ENCODE peak calls at places on chromosomes 2 and 18, in seven cellular contexts. One of them, this sample, is unnamed.
A peak's percentile ranks its signal among the peaks of the same experiment; 100 is the strongest.

GRCh38 chr2:172102858-172103359 is at the start of gene DLX2:
- DNase-seq in stomach: peak; percentile 78
- DNase-seq in neural progenitor cell: peak; percentile 98
- DNase-seq in heart right ventricle: peak; percentile 63
- DNase-seq in lower lobe of right lung: peak; percentile 85
- DNase-seq in CD4-positive, CD25-positive, alpha-beta regulatory T cell: peak; percentile 58
- DNase-seq in mammary epithelial cell: peak; percentile 84
- DNase-seq in this sample: no peak

GRCh38 chr2:238259085-238260020 is 19.5 kb upstream of the HES6 start:
- DNase-seq in stomach: peak; percentile 60
- DNase-seq in neural progenitor cell: no peak
- DNase-seq in heart right ventricle: no peak
- DNase-seq in lower lobe of right lung: peak; percentile 42
- DNase-seq in CD4-positive, CD25-positive, alpha-beta regulatory T cell: no peak
- DNase-seq in mammary epithelial cell: peak; percentile 11
- DNase-seq in this sample: no peak

GRCh38 chr2:39516347-39517101 is 79.4 kb upstream of the MAP4K3 start:
- DNase-seq in stomach: peak; percentile 47
- DNase-seq in neural progenitor cell: peak; percentile 52
- DNase-seq in heart right ventricle: peak; percentile 68
- DNase-seq in lower lobe of right lung: no peak
- DNase-seq in CD4-positive, CD25-positive, alpha-beta regulatory T cell: no peak
- DNase-seq in mammary epithelial cell: no peak
- DNase-seq in this sample: no peak

GRCh38 chr2:127091148-127091547 is 15.8 kb downstream of the BIN1 start:
- DNase-seq in stomach: no peak
- DNase-seq in neural progenitor cell: no peak
- DNase-seq in heart right ventricle: no peak
- DNase-seq in lower lobe of right lung: no peak
- DNase-seq in CD4-positive, CD25-positive, alpha-beta regulatory T cell: no peak
- DNase-seq in mammary epithelial cell: no peak
- DNase-seq in this sample: no peak

GRCh38 chr2:10161206-10161931 is 38.8 kb downstream of the RRM2 start:
- DNase-seq in stomach: no peak
- DNase-seq in neural progenitor cell: no peak
- DNase-seq in heart right ventricle: no peak
- DNase-seq in lower lobe of right lung: no peak
- DNase-seq in CD4-positive, CD25-positive, alpha-beta regulatory T cell: no peak
- DNase-seq in mammary epithelial cell: no peak
- DNase-seq in this sample: no peak

GRCh38 chr2:237053066-237053465 is 32.6 kb upstream of the COPS8 start:
- DNase-seq in stomach: no peak
- DNase-seq in neural progenitor cell: no peak
- DNase-seq in heart right ventricle: no peak
- DNase-seq in lower lobe of right lung: no peak
- DNase-seq in CD4-positive, CD25-positive, alpha-beta regulatory T cell: no peak
- DNase-seq in mammary epithelial cell: no peak
- DNase-seq in this sample: no peak

GRCh38 chr2:221044781-221045180 is 527.3 kb downstream of the EPHA4 start:
- DNase-seq in stomach: no peak
- DNase-seq in neural progenitor cell: no peak
- DNase-seq in heart right ventricle: no peak
- DNase-seq in lower lobe of right lung: no peak
- DNase-seq in CD4-positive, CD25-positive, alpha-beta regulatory T cell: no peak
- DNase-seq in mammary epithelial cell: no peak
- DNase-seq in this sample: no peak

GRCh38 chr18:989423-989822 is 84.8 kb downstream of the ADCYAP1 start:
- DNase-seq in stomach: no peak
- DNase-seq in neural progenitor cell: no peak
- DNase-seq in heart right ventricle: no peak
- DNase-seq in lower lobe of right lung: no peak
- DNase-seq in CD4-positive, CD25-positive, alpha-beta regulatory T cell: no peak
- DNase-seq in mammary epithelial cell: no peak
- DNase-seq in this sample: no peak

GRCh38 chr18:39486268-39486667 is 1920.7 kb upstream of the CELF4 start:
- DNase-seq in stomach: no peak
- DNase-seq in neural progenitor cell: peak; percentile 5
- DNase-seq in heart right ventricle: no peak
- DNase-seq in lower lobe of right lung: no peak
- DNase-seq in CD4-positive, CD25-positive, alpha-beta regulatory T cell: no peak
- DNase-seq in mammary epithelial cell: no peak
- DNase-seq in this sample: no peak

GRCh38 chr2:10174173-10174572 is 51.6 kb downstream of the RRM2 start:
- DNase-seq in stomach: no peak
- DNase-seq in neural progenitor cell: no peak
- DNase-seq in heart right ventricle: no peak
- DNase-seq in lower lobe of right lung: no peak
- DNase-seq in CD4-positive, CD25-positive, alpha-beta regulatory T cell: no peak
- DNase-seq in mammary epithelial cell: no peak
- DNase-seq in this sample: no peak

GRCh38 chr2:70045932-70046331 is 41.3 kb upstream of the PCBP1 start:
- DNase-seq in stomach: no peak
- DNase-seq in neural progenitor cell: no peak
- DNase-seq in heart right ventricle: no peak
- DNase-seq in lower lobe of right lung: no peak
- DNase-seq in CD4-positive, CD25-positive, alpha-beta regulatory T cell: no peak
- DNase-seq in mammary epithelial cell: no peak
- DNase-seq in this sample: no peak

GRCh38 chr2:70047406-70048033 is 39.8 kb upstream of the PCBP1 start:
- DNase-seq in stomach: no peak
- DNase-seq in neural progenitor cell: no peak
- DNase-seq in heart right ventricle: no peak
- DNase-seq in lower lobe of right lung: no peak
- DNase-seq in CD4-positive, CD25-positive, alpha-beta regulatory T cell: no peak
- DNase-seq in mammary epithelial cell: no peak
- DNase-seq in this sample: no peak

GRCh38 chr2:70046534-70046933 is 40.7 kb upstream of the PCBP1 start:
- DNase-seq in stomach: no peak
- DNase-seq in neural progenitor cell: no peak
- DNase-seq in heart right ventricle: no peak
- DNase-seq in lower lobe of right lung: no peak
- DNase-seq in CD4-positive, CD25-positive, alpha-beta regulatory T cell: no peak
- DNase-seq in mammary epithelial cell: no peak
- DNase-seq in this sample: no peak

GRCh38 chr2:70049261-70049660 is 38.0 kb upstream of the PCBP1 start:
- DNase-seq in stomach: no peak
- DNase-seq in neural progenitor cell: no peak
- DNase-seq in heart right ventricle: no peak
- DNase-seq in lower lobe of right lung: no peak
- DNase-seq in CD4-positive, CD25-positive, alpha-beta regulatory T cell: no peak
- DNase-seq in mammary epithelial cell: no peak
- DNase-seq in this sample: no peak

DNA sequence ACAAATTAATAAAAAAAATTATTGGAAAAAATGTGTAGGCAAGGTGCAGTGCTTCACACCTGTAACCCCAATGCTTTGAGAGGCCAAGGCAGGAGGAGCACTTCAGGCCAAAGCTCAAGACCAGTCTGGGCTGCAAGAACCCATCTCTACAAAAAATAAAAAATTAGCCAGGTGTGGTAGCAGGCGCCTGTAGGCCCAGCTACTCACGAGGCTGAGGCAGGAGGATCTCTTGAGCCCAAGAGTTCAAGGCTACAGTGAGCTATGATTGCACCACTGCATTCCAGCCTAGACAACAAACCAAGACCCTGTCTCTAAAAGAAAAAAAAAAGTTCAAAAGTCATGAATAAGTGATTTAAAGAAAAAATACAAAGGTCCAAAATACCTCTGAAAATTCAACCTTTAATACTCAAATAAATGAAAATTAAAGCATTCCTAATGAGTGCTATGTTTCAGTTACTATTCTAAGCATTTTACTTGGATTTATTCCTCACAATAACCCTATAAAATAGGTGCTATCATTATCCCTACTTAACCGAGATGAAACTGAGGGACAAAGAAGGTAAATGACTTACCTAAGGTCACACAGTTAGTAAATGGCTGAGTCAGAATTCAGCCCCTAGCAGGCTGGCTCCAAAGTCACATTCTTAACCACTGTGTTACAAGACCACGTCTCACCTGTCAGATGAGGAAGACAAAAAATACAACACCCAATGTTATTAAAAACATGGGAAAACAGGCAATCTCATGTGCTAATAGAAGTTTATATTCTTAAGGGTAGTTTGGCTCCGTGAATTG is 36.4 kb upstream of the PCBP1 start:
- DNase-seq in stomach: no peak
- DNase-seq in neural progenitor cell: no peak
- DNase-seq in heart right ventricle: no peak
- DNase-seq in lower lobe of right lung: no peak
- DNase-seq in CD4-positive, CD25-positive, alpha-beta regulatory T cell: no peak
- DNase-seq in mammary epithelial cell: no peak
- DNase-seq in this sample: no peak
- H3K36me3 ChIP-seq in stomach: peaks cover 93% of the 10 kb centered on the region
- H3K36me3 ChIP-seq in neural progenitor cell: no peaks in the 10 kb centered on the region
- H3K36me3 ChIP-seq in heart right ventricle: peaks cover 92% of the 10 kb centered on the region
- H3K36me3 ChIP-seq in lower lobe of right lung: peaks cover 89% of the 10 kb centered on the region
- H3K36me3 ChIP-seq in CD4-positive, CD25-positive, alpha-beta regulatory T cell: peaks cover 69% of the 10 kb centered on the region
- H3K36me3 ChIP-seq in mammary epithelial cell: peaks cover 2% of the 10 kb centered on the region
- H3K36me3 ChIP-seq in this sample: peaks cover 2% of the 10 kb centered on the region

DNA sequence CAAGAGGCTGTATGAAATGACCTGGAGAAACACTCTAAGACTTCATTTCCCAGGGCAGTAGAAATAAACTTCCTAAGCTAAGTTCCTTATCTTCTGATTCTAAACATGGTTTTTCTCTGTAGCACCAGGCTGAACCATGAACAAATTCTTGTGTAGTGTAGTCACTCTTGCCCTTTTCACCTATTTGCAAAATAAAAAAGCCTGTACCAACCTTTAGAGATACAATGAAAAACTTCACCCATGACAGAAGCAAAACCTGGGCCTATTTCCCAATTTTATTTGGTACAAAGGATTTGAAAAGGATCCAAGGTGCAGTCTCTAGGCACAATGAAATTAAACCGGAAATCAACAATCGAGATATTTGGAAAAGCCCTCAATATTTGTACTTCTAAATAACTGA is 43.6 kb downstream of the POLR1A start:
- DNase-seq in stomach: no peak
- DNase-seq in neural progenitor cell: no peak
- DNase-seq in heart right ventricle: no peak
- DNase-seq in lower lobe of right lung: no peak
- DNase-seq in CD4-positive, CD25-positive, alpha-beta regulatory T cell: no peak
- DNase-seq in mammary epithelial cell: peak; percentile 14
- DNase-seq in this sample: no peak
- H3K36me3 ChIP-seq in stomach: peaks cover 66% of the 10 kb centered on the region
- H3K36me3 ChIP-seq in neural progenitor cell: no peaks in the 10 kb centered on the region
- H3K36me3 ChIP-seq in heart right ventricle: peaks cover 73% of the 10 kb centered on the region
- H3K36me3 ChIP-seq in lower lobe of right lung: peaks cover 35% of the 10 kb centered on the region
- H3K36me3 ChIP-seq in CD4-positive, CD25-positive, alpha-beta regulatory T cell: peaks cover 47% of the 10 kb centered on the region
- H3K36me3 ChIP-seq in mammary epithelial cell: peaks cover 38% of the 10 kb centered on the region
- H3K36me3 ChIP-seq in this sample: no peaks in the 10 kb centered on the region

GRCh38 chr2:120777787-120778186 is 42.1 kb downstream of the GLI2 start:
- DNase-seq in stomach: no peak
- DNase-seq in neural progenitor cell: no peak
- DNase-seq in heart right ventricle: no peak
- DNase-seq in lower lobe of right lung: no peak
- DNase-seq in CD4-positive, CD25-positive, alpha-beta regulatory T cell: no peak
- DNase-seq in mammary epithelial cell: no peak
- DNase-seq in this sample: no peak

GRCh38 chr2:120778244-120778643 is 42.6 kb downstream of the GLI2 start:
- DNase-seq in stomach: no peak
- DNase-seq in neural progenitor cell: no peak
- DNase-seq in heart right ventricle: no peak
- DNase-seq in lower lobe of right lung: no peak
- DNase-seq in CD4-positive, CD25-positive, alpha-beta regulatory T cell: no peak
- DNase-seq in mammary epithelial cell: no peak
- DNase-seq in this sample: no peak

GRCh38 chr2:120777170-120777751 is 41.6 kb downstream of the GLI2 start:
- DNase-seq in stomach: no peak
- DNase-seq in neural progenitor cell: no peak
- DNase-seq in heart right ventricle: no peak
- DNase-seq in lower lobe of right lung: no peak
- DNase-seq in CD4-positive, CD25-positive, alpha-beta regulatory T cell: no peak
- DNase-seq in mammary epithelial cell: no peak
- DNase-seq in this sample: no peak

GRCh38 chr2:120780402-120780801 is 44.7 kb downstream of the GLI2 start:
- DNase-seq in stomach: no peak
- DNase-seq in neural progenitor cell: no peak
- DNase-seq in heart right ventricle: no peak
- DNase-seq in lower lobe of right lung: no peak
- DNase-seq in CD4-positive, CD25-positive, alpha-beta regulatory T cell: no peak
- DNase-seq in mammary epithelial cell: no peak
- DNase-seq in this sample: no peak

DNA sequence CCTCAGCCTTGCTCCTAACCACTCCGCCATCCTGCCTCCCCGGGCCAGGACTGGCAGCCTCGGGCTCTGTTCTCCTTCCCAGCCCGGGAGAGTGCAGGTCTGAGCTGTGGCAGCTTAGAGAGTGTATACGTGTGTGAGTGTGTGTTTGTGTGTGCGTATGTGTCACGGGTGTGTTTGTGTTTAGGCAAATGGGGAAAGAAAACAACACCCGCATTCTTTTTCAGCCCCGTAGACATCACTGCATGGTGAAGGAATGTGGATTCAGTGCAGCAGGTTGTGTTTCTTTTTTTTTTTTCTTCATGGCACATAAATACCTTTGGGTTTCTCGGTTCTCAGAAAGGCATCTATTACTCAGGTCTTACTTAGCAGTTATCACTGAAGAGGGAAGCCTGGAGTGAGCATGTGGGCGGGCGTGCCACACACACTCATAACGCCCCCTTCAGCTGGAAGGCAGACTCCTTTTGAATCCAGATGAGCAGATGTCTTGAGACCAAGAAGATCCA is 44.2 kb downstream of the GLI2 start:
- DNase-seq in stomach: no peak
- DNase-seq in neural progenitor cell: peak; percentile 38
- DNase-seq in heart right ventricle: no peak
- DNase-seq in lower lobe of right lung: no peak
- DNase-seq in CD4-positive, CD25-positive, alpha-beta regulatory T cell: no peak
- DNase-seq in mammary epithelial cell: peak; percentile 14
- DNase-seq in this sample: peak; percentile 82
- H3K36me3 ChIP-seq in stomach: no peaks in the 10 kb centered on the region
- H3K36me3 ChIP-seq in neural progenitor cell: no peaks in the 10 kb centered on the region
- H3K36me3 ChIP-seq in heart right ventricle: no peaks in the 10 kb centered on the region
- H3K36me3 ChIP-seq in lower lobe of right lung: no peaks in the 10 kb centered on the region
- H3K36me3 ChIP-seq in CD4-positive, CD25-positive, alpha-beta regulatory T cell: no peaks in the 10 kb centered on the region
- H3K36me3 ChIP-seq in mammary epithelial cell: no peaks in the 10 kb centered on the region
- H3K36me3 ChIP-seq in this sample: peaks cover 2% of the 10 kb centered on the region

GRCh38 chr2:26215833-26216232 is 28.6 kb downstream of the HADHA start:
- DNase-seq in stomach: no peak
- DNase-seq in neural progenitor cell: no peak
- DNase-seq in heart right ventricle: no peak
- DNase-seq in lower lobe of right lung: no peak
- DNase-seq in CD4-positive, CD25-positive, alpha-beta regulatory T cell: no peak
- DNase-seq in mammary epithelial cell: no peak
- DNase-seq in this sample: no peak

GRCh38 chr2:26216587-26216986 is 27.8 kb downstream of the HADHA start:
- DNase-seq in stomach: no peak
- DNase-seq in neural progenitor cell: no peak
- DNase-seq in heart right ventricle: no peak
- DNase-seq in lower lobe of right lung: no peak
- DNase-seq in CD4-positive, CD25-positive, alpha-beta regulatory T cell: no peak
- DNase-seq in mammary epithelial cell: no peak
- DNase-seq in this sample: no peak

GRCh38 chr2:26217720-26218119 is 26.7 kb downstream of the HADHA start:
- DNase-seq in stomach: no peak
- DNase-seq in neural progenitor cell: no peak
- DNase-seq in heart right ventricle: no peak
- DNase-seq in lower lobe of right lung: no peak
- DNase-seq in CD4-positive, CD25-positive, alpha-beta regulatory T cell: no peak
- DNase-seq in mammary epithelial cell: no peak
- DNase-seq in this sample: no peak

GRCh38 chr2:26212011-26212410 is 32.4 kb downstream of the HADHA start:
- DNase-seq in stomach: no peak
- DNase-seq in neural progenitor cell: no peak
- DNase-seq in heart right ventricle: no peak
- DNase-seq in lower lobe of right lung: no peak
- DNase-seq in CD4-positive, CD25-positive, alpha-beta regulatory T cell: no peak
- DNase-seq in mammary epithelial cell: no peak
- DNase-seq in this sample: no peak

GRCh38 chr2:26214759-26215158 is 29.7 kb downstream of the HADHA start:
- DNase-seq in stomach: no peak
- DNase-seq in neural progenitor cell: no peak
- DNase-seq in heart right ventricle: no peak
- DNase-seq in lower lobe of right lung: no peak
- DNase-seq in CD4-positive, CD25-positive, alpha-beta regulatory T cell: no peak
- DNase-seq in mammary epithelial cell: no peak
- DNase-seq in this sample: no peak
- H3K36me3 ChIP-seq in stomach: peaks cover 100% of the 10 kb centered on the region
- H3K36me3 ChIP-seq in neural progenitor cell: peaks cover 4% of the 10 kb centered on the region
- H3K36me3 ChIP-seq in heart right ventricle: peaks cover 100% of the 10 kb centered on the region
- H3K36me3 ChIP-seq in lower lobe of right lung: peaks cover 88% of the 10 kb centered on the region
- H3K36me3 ChIP-seq in CD4-positive, CD25-positive, alpha-beta regulatory T cell: peaks cover 80% of the 10 kb centered on the region
- H3K36me3 ChIP-seq in mammary epithelial cell: peaks cover 30% of the 10 kb centered on the region
- H3K36me3 ChIP-seq in this sample: peaks cover 4% of the 10 kb centered on the region

This sample was measured in BJ.